ENCODE peak calls at places on chromosome 12, in five cellular contexts. Q is fibroblast of lung; L is activated CD8-positive, alpha-beta memory T cell treated with anti-CD3 and anti-CD28 coated beads for 24 hours; S is NCI-H524 treated with DMSO at 0.1 percent for 48 hours; F is cardiac muscle cell. V is an unnamed sample.

GRCh38 chr12:51388066-51388799 is 3.0 kb downstream of the GALNT6 start:
- DNase-seq in L (no peak), S (no peak), F (no peak), Q (peak), V (no peak)

GRCh38 chr12:54259194-54260011 is 20.5 kb downstream of the CBX5 start:
- DNase-seq in F (peak), L (peak), S (peak), Q (peak), V (peak)

GRCh38 chr12:32312049-32312670 is 87.2 kb upstream of the FGD4 start:
- DNase-seq in Q (peak), S (peak), L (no peak), F (peak), V (peak)

GRCh38 chr12:103917873-103918272 is 12.3 kb upstream of the HSP90B1 start:
- DNase-seq in L (no peak), S (no peak), F (no peak), Q (no peak), V (no peak)

GRCh38 chr12:132326646-132327045 is 2.7 kb downstream of the GALNT9 start:
- DNase-seq in L (no peak), S (no peak), F (no peak), Q (no peak), V (no peak)

GRCh38 chr12:117742721-117743120 is 226.1 kb downstream of the KSR2 start:
- DNase-seq in Q (no peak), S (no peak), L (no peak), F (no peak), V (no peak)

GRCh38 chr12:44286336-44286735 is 450.5 kb downstream of the TMEM117 start:
- DNase-seq in S (no peak), F (no peak), L (no peak), Q (peak), V (no peak)

GRCh38 chr12:96687719-96688118 is 198.3 kb downstream of the CFAP54 start:
- DNase-seq in Q (no peak), S (no peak), L (no peak), F (no peak), V (no peak)

GRCh38 chr12:106492893-106493292 is 89.9 kb upstream of the RFX4 start:
- DNase-seq in L (no peak), S (no peak), F (no peak), Q (no peak), V (peak)

GRCh38 chr12:132160671-132161045 is 16.4 kb downstream of the NOC4L start:
- DNase-seq in S (no peak), F (no peak), Q (no peak), L (no peak), V (no peak)

GRCh38 chr12:101297661-101298060 is 17.8 kb downstream of the UTP20 start:
- DNase-seq in Q (peak), F (no peak), L (no peak), S (no peak), V (no peak)

GRCh38 chr12:50234347-50234746 is 49.0 kb downstream of the LIMA1 start:
- DNase-seq in Q (no peak), S (no peak), F (no peak), L (no peak), V (no peak)

GRCh38 chr12:109517619-109518018 is 40.2 kb downstream of the UBE3B start:
- DNase-seq in L (no peak), Q (no peak), F (no peak), S (peak), V (no peak)

GRCh38 chr12:29429999-29430698 is 49.2 kb upstream of the ERGIC2 start:
- DNase-seq in F (no peak), Q (no peak), S (no peak), L (no peak), V (no peak)

GRCh38 chr12:10212623-10213131 is at the start of gene GABARAPL1:
- DNase-seq in Q (peak), L (peak), S (no peak), F (peak), V (peak)

GRCh38 chr12:1795221-1795784 is 25.1 kb upstream of the LRTM2 start:
- DNase-seq in F (no peak), S (no peak), Q (no peak), L (no peak), V (no peak)

GRCh38 chr12:56220611-56221232 is 1.0 kb downstream of the RNF41 start:
- DNase-seq in F (no peak), Q (peak), S (no peak), L (no peak), V (no peak)

GRCh38 chr12:130577348-130577747 is 138.8 kb downstream of the RIMBP2 start:
- DNase-seq in L (no peak), F (no peak), Q (no peak), S (peak), V (no peak)

GRCh38 chr12:86838709-86839108 is 582.5 kb upstream of the MGAT4C start:
- DNase-seq in S (no peak), Q (peak), L (no peak), F (no peak), V (no peak)

GRCh38 chr12:131457028-131457310 is 253.9 kb upstream of the SFSWAP start:
- DNase-seq in S (no peak), F (no peak), Q (no peak), L (peak), V (no peak)

GRCh38 chr12:10540776-10541205 is 35.1 kb downstream of the EIF2S3B start:
- DNase-seq in S (no peak), F (no peak), L (no peak), Q (peak), V (peak)

GRCh38 chr12:48296586-48297396 is 53.9 kb downstream of the ZNF641 start:
- DNase-seq in F (peak), Q (peak), L (peak), S (no peak), V (no peak)

GRCh38 chr12:10301103-10301502 is 6.6 kb upstream of the KLRD1 start:
- DNase-seq in S (no peak), F (no peak), L (no peak), Q (peak), V (no peak)

GRCh38 chr12:122326597-122326996 is 60.3 kb upstream of the VPS33A start:
- DNase-seq in L (no peak), F (no peak), S (no peak), Q (peak), V (no peak)

GRCh38 chr12:53481108-53481442 is 18.2 kb downstream of the MAP3K12 start:
- DNase-seq in L (no peak), Q (no peak), F (no peak), S (no peak), V (no peak)

GRCh38 chr12:80701388-80701787 is 6.0 kb upstream of the MYF6 start:
- DNase-seq in L (no peak), Q (peak), F (no peak), S (no peak), V (no peak)

GRCh38 chr12:51198568-51199400 is 19.1 kb downstream of the POU6F1 start:
- DNase-seq in F (no peak), L (no peak), S (no peak), Q (no peak), V (no peak)

GRCh38 chr12:57470286-57470969 is 9.2 kb downstream of the ARHGAP9 start:
- DNase-seq in S (no peak), Q (no peak), F (no peak), L (no peak), V (no peak)

GRCh38 chr12:117207675-117208074 is 17.4 kb upstream of the FBXO21 start:
- DNase-seq in Q (no peak), F (no peak), L (no peak), S (no peak), V (no peak)

GRCh38 chr12:3553221-3553620 is 62.2 kb downstream of the PRMT8 start:
- DNase-seq in S (no peak), F (no peak), L (peak), Q (no peak), V (no peak)

GRCh38 chr12:95733156-95733825 is 57.3 kb downstream of the NTN4 start:
- DNase-seq in Q (peak), F (no peak), S (no peak), L (no peak), V (no peak)

GRCh38 chr12:116692605-116693004 is 45.3 kb downstream of the SPRING1 start:
- DNase-seq in L (no peak), F (no peak), S (no peak), Q (no peak), V (no peak)

GRCh38 chr12:110591508-110592051 is 8.5 kb upstream of the PPTC7 start:
- DNase-seq in S (no peak), L (no peak), Q (no peak), F (peak), V (no peak)

GRCh38 chr12:55820679-55821078 is 2.8 kb downstream of the ORMDL2 start:
- DNase-seq in Q (no peak), S (no peak), F (no peak), L (no peak), V (no peak)

GRCh38 chr12:127245437-127245836 is 1021.5 kb upstream of the TMEM132C start:
- DNase-seq in L (no peak), S (no peak), F (no peak), Q (peak), V (no peak)

GRCh38 chr12:9244894-9245293 is 36.7 kb upstream of the PZP start:
- DNase-seq in F (no peak), Q (peak), S (no peak), L (peak), V (no peak)

V was measured in NCI-H526 treated with DMSO at 0.1 percent for 48 hours.